ENCODE peak calls at places on chromosome 1, in five cellular contexts. J, D, M, B and O are unnamed samples.

GRCh38 chr1:44368471-44369151 is 13.6 kb upstream of the ERI3 start:
- DNase-seq in J (no peak), D (no peak), M (no peak), B (no peak), O (no peak)

GRCh38 chr1:55789466-55789865 is 574.3 kb upstream of the USP24 start:
- DNase-seq in J (no peak), D (no peak), M (no peak), B (no peak), O (no peak)

GRCh38 chr1:77068013-77068412 is 151.2 kb downstream of the PIGK start:
- DNase-seq in J (no peak), D (no peak), M (no peak), B (no peak), O (no peak)

GRCh38 chr1:2532485-2533160 is 2.6 kb upstream of the HES5 start:
- DNase-seq in J (no peak), D (no peak), M (no peak), B (no peak), O (no peak)

GRCh38 chr1:94772840-94773239 is 47.3 kb upstream of the SLC44A3 start:
- DNase-seq in J (no peak), D (no peak), M (no peak), B (no peak), O (no peak)

GRCh38 chr1:206111528-206111927 is 5.7 kb downstream of the AVPR1B start:
- DNase-seq in J (no peak), D (no peak), M (no peak), B (no peak), O (no peak)

GRCh38 chr1:94707321-94708298 is 112.5 kb upstream of the SLC44A3 start:
- DNase-seq in J (no peak), D (no peak), M (no peak), B (no peak), O (no peak)

GRCh38 chr1:243268284-243268653 is 12.4 kb downstream of the SDCCAG8 start:
- DNase-seq in J (peak), D (no peak), M (no peak), B (no peak), O (no peak)

GRCh38 chr1:35442737-35443136 is 114.5 kb downstream of the KIAA0319L start:
- DNase-seq in J (no peak), D (no peak), M (no peak), B (no peak), O (no peak)

GRCh38 chr1:98046031-98046641 is 125.3 kb upstream of the DPYD start:
- DNase-seq in J (peak), D (no peak), M (no peak), B (no peak), O (no peak)

DNA sequence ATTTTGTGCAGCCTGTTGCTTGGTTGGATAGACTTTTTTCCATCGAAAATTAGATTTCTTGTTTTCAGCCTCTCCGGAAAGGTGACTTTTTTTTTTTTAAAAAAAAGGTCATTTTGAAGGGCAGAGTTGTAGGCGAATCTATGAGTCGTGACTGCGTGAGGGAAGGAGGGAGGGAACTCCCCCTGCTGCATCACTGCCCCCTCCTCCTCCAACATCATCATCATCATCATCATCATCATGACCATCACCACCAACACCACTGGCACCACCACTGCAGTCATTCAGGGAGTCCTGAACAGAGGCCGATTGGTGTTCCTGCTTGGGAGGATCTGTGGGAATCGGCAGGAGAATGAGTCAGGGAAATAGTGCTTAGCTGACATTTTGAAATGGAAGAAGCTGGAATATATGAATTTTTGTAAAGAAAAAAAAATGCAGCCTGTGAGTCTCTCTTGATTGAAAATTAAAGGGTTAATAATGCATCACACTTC is 1.2 kb downstream of the ATP1B1 start:
- DNase-seq in J (peak), D (no peak), M (no peak), B (no peak), O (peak)
- TF ChIP-seq POLR2A in J (peak), D (peak), M (no peak), B (no peak), O (no peak)

GRCh38 chr1:226411619-226412018 is 3.7 kb upstream of the PARP1 start:
- DNase-seq in J (no peak), D (no peak), M (no peak), B (no peak), O (no peak)

GRCh38 chr1:226417830-226418546 is 10.1 kb upstream of the PARP1 start:
- DNase-seq in J (no peak), D (no peak), M (no peak), B (no peak), O (no peak)

GRCh38 chr1:226417350-226417749 is 9.5 kb upstream of the PARP1 start:
- DNase-seq in J (no peak), D (no peak), M (no peak), B (no peak), O (no peak)

GRCh38 chr1:226410958-226411357 is 3.1 kb upstream of the PARP1 start:
- DNase-seq in J (no peak), D (no peak), M (no peak), B (no peak), O (no peak)

DNA sequence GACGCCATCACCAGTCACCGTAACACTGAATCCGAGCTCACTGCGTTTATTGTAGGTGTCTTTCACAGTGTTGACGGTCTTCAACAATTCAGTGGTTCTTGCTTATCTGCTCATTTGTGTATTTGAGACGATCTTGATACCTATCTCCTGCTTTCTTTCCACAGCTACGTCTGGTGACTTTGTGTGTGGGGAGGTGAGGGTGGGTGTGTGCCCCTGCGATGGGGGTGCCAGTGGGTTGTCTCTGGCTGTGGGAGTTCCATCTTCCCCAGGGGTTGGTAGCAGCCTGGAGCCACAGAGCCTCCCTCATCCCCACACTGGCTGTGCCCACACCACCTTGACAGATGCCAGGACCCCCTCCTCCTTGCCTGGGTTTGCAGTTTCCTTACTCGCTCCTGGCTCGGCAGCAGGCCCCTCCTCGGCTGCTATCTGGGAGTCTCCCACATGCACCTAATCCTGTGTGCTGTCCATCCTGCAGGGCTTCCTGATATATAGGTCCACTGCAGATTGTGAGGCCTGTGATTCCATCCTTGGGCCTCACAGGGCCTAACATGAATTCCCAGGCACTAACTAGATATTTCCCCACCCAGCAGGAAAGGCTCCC is 6.3 kb upstream of the PARP1 start:
- DNase-seq in J (no peak), D (no peak), M (no peak), B (no peak), O (no peak)
- TF ChIP-seq POLR2A in J (no peak), D (no peak), M (no peak), B (no peak), O (no peak)

DNA sequence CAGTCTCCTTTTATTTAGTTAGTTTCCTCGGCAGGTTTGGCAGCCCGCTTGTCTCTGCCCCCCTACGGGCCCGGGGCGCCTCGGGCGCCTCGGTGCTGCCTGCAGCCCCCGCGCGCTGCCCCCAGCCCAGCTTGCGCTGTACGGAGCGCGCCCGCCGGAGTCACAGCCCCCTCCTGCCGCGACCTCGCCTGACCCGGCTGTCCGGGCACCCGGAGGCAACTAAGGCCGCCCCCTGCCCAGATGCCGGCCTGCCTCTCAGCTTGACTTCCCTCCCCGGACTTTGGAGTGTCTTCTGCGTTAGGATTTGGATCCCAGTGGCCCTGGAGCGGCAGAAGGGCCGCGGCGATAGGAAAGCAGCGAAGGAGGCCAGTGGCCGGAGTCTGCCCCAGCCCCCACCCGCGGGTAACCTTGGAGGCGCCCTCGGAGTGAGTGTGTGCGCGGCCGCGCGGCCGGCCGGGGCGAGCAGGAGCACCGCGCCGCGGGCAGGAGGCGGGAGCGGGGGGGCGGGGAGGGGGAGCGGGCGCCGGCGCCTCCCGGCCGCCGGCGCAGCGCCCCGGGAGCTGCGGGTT is 7.6 kb downstream of the CDKN2C start:
- DNase-seq in J (peak), D (no peak), M (no peak), B (peak), O (peak)
- TF ChIP-seq POLR2A in J (no peak), D (no peak), M (no peak), B (no peak), O (peak)

GRCh38 chr1:172473302-172473701 is 29.4 kb upstream of the PIGC start:
- DNase-seq in J (no peak), D (no peak), M (no peak), B (no peak), O (no peak)
- TF ChIP-seq POLR2A in J (no peak), D (no peak), M (no peak), B (no peak), O (no peak)

DNA sequence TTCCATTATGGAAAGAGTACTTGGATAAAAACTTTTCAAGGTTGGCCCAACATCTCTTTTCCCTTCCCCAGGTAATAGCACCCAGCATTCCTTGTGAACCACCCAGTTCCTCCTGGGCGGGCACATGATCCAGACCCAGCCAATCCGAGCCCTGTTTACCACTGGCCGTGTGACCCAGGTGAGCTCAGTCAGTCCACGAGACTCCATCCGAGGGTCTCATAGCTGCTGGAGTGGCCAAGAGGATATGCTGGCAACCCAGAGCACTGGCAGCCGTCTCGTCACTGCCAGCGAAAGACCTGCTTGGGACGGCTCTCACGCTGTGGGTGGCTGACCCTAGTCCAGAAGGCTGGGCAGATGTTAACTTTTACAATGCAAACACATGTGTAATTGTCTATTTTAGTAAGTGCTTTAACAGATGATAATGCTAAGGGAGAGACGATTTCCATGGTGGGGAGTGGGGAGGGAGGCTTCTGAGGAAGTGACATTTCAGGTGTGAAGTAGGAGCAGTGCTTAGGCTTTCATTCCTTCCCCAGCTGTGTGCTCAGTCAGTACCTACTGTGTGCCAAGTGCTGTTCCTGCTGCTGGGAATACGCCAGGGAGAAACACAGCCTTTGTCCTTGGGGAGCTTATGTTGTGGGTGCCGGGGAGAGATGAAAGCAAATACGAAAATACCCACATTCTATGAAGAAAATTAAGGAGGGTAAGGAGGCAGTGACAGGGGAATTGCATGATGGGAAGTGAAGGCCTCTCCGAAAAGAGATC is 24.5 kb downstream of the PARK7 start:
- DNase-seq in J (no peak), D (no peak), M (no peak), B (no peak), O (no peak)
- TF ChIP-seq POLR2A in J (no peak), D (no peak), M (no peak), B (no peak), O (no peak)

GRCh38 chr1:161215079-161215478 is at the start of gene FCER1G:
- DNase-seq in J (no peak), D (no peak), M (no peak), B (no peak), O (no peak)

GRCh38 chr1:161219078-161219892 is 4.1 kb downstream of the APOA2 start:
- DNase-seq in J (no peak), D (no peak), M (no peak), B (no peak), O (no peak)

GRCh38 chr1:161218301-161219077 is 3.4 kb downstream of the FCER1G start:
- DNase-seq in J (no peak), D (no peak), M (no peak), B (no peak), O (no peak)

GRCh38 chr1:161217831-161218230 is 2.7 kb downstream of the FCER1G start:
- DNase-seq in J (no peak), D (no peak), M (no peak), B (no peak), O (no peak)

DNA sequence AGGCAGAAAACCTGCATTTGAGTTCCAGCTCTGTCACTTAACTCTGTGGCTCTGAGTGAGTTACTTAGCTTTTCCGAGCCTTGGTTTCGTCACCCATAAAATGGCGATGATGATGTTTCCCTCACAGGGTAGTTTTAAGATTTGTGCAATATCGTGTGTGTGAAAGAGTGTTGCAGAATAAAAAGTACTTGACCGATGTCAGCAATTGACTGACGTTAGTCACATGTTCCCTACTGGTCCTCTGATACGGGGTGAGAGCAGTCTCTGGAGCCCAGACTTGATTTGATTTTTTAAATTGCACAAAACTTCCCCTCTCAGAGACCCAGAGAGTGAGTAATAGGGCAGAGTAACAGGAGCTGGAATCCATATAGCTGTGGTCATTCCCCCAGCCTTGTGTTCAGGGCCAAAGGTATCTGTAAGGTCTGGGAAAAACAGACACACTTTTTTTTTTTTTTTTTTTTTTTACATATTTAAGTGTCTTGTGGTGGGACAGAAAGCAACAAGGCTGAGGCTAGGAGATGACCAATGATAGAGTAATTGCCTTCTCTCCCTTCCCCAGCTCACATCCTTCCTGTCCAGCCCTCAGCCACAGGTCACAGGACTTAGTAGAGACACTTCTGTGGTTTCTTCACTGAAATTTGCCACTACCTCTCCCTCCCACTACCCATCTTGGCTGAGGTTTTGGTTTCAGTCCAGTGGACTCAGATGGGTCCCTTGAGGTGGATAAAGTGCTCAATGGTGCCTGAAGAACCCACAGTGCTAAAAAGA is 2.0 kb downstream of the FCER1G start:
- DNase-seq in J (no peak), D (no peak), M (no peak), B (peak), O (no peak)
- TF ChIP-seq POLR2A in J (no peak), D (no peak), M (no peak), B (no peak), O (no peak)